ENCODE peak calls at places on chromosomes 1 and 21, in four cellular contexts. J, F, H and S are unnamed samples.

GRCh38 chr1:26858891-26859630 is 3.9 kb upstream of the SFN start:
- DNase-seq in J (no peak), F (no peak), H (no peak), S (no peak)

GRCh38 chr1:72439036-72439435 is 156.7 kb upstream of the NEGR1 start:
- DNase-seq in J (no peak), F (no peak), H (no peak), S (no peak)

GRCh38 chr1:21175670-21176581 is 771 bp downstream of the EIF4G3 start:
- DNase-seq in J (no peak), F (no peak), H (peak; percentile 88), S (peak; percentile 5)

GRCh38 chr1:51297401-51298321 is 32.7 kb downstream of the TTC39A start:
- DNase-seq in J (no peak), F (no peak), H (no peak), S (no peak)

GRCh38 chr21:34935452-34935851 is 113.7 kb downstream of the RUNX1 start:
- DNase-seq in J (no peak), F (no peak), H (no peak), S (no peak)

GRCh38 chr21:15028186-15028585 is 36.6 kb downstream of the NRIP1 start:
- DNase-seq in J (no peak), F (no peak), H (no peak), S (peak; percentile 10)

GRCh38 chr1:111030590-111030989 is 66.9 kb upstream of the LRIF1 start:
- DNase-seq in J (no peak), F (peak; percentile 45), H (peak; percentile 44), S (peak; percentile 65)

GRCh38 chr21:38955495-38955894 is 149.8 kb downstream of the ETS2 start:
- DNase-seq in J (no peak), F (no peak), H (no peak), S (no peak)

GRCh38 chr1:67966001-67966665 is 84.3 kb downstream of the DIRAS3 start:
- DNase-seq in J (no peak), F (no peak), H (no peak), S (no peak)

GRCh38 chr1:67973061-67973460 is 77.4 kb downstream of the DIRAS3 start:
- DNase-seq in J (no peak), F (no peak), H (no peak), S (no peak)

GRCh38 chr1:67969446-67969845 is 81.0 kb downstream of the DIRAS3 start:
- DNase-seq in J (no peak), F (no peak), H (no peak), S (no peak)

GRCh38 chr1:67966666-67967009 is 83.8 kb downstream of the DIRAS3 start:
- DNase-seq in J (no peak), F (no peak), H (no peak), S (no peak)

DNA sequence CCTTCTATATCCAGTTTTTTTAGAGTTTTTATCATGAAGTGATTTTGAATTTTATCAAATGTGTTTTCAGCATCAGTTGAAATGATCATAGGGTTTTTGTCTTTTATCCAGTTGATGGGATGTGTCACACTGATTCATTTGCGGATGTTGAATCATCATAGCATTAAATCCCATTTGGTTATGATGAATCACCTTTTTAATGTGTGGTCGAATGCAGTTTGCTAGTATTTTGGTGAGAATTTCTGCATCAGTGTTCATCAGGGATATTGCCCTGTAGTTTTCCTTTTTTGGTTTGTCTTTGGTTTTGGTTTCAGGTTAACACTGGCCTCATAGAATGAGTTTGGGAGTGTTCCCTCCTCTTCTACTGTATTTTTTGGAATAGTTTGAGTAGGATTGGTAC is 80.3 kb downstream of the DIRAS3 start:
- DNase-seq in J (no peak), F (no peak), H (no peak), S (no peak)
- TF ChIP-seq SPI1 in J (no peak), F (no peak), H (no peak), S (no peak)

GRCh38 chr1:205068001-205068400 is 16.3 kb downstream of the TMEM81 start:
- DNase-seq in J (no peak), F (no peak), H (no peak), S (no peak)

GRCh38 chr1:205068457-205069035 is 15.7 kb downstream of the TMEM81 start:
- DNase-seq in J (no peak), F (no peak), H (no peak), S (no peak)

GRCh38 chr1:205071028-205071409 is 13.2 kb downstream of the TMEM81 start:
- DNase-seq in J (no peak), F (no peak), H (no peak), S (no peak)

GRCh38 chr1:205071801-205072200 is 12.5 kb downstream of the TMEM81 start:
- DNase-seq in J (no peak), F (no peak), H (no peak), S (no peak)

DNA sequence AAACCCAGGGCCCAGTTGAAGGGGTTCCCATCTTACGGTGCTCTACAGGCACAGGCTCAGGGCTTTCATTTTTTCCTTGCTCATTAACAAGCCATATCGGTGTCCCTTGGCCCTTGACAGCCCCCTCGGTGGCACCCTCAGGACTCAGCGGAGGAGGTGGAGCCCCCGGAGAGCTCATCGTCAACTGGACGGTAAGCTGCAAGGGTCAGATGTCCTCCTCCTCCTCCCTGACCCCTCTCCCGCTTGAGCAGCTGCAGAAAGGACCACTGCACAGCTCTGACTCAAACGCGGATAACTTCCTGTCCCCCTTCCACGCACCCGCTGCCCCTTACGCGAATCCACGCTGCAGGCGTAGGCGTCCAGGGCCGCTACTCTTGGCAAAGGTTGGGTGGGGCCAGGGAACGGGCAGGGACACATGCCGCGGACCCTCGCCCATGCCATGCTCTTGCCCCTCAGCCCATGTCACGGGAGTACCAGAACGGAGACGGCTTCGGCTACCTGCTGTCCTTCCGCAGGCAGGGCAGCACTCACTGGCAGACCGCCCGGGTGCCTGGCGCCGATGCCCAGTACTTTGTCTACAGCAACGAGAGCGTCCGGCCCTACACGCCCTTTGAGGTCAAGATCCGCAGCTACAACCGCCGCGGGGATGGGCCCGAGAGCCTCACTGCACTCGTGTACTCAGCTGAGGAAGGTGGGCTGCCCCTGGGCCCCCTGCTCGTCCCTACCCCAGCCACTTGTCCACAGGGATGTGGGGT is 14.7 kb downstream of the TMEM81 start:
- DNase-seq in J (no peak), F (no peak), H (no peak), S (no peak)
- TF ChIP-seq SPI1 in J (no peak), F (no peak), H (no peak), S (no peak)

DNA sequence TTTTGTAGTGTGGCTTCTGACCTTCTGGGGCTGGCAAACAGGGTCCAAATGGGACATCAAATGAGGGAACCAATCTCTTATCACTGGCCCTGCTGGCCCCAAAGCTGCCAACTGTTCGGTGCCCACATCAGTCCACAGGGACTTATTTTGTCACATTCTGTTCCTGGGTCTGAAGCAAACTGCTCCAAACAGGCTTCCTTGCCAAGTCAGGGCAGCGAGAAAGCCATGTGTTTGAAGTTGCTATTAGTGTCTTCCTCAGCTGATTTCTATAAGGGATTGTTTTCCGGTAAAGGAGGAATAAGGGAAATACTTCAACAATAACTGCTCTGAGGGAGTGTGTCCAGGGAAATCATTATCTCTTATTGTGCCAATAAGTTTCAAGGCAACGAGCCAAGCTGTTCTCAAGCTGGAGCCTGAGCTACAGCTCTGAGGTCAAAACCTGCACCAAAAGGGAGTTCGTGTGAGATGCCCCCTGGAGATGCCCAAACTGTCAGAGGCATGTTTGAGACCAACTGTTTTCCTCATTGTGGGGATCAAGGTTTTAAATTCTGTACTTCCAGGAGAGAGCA is 381.4 kb upstream of the PROX1 start:
- DNase-seq in J (no peak), F (no peak), H (no peak), S (no peak)
- TF ChIP-seq SPI1 in J (no peak), F (no peak), H (no peak), S (no peak)

GRCh38 chr1:35572296-35572695 is 818 bp upstream of the TFAP2E start:
- DNase-seq in J (no peak), F (no peak), H (no peak), S (no peak)

GRCh38 chr1:35573776-35574654 is 901 bp downstream of the TFAP2E start:
- DNase-seq in J (no peak), F (no peak), H (no peak), S (no peak)

GRCh38 chr1:35571263-35571662 is 1.9 kb upstream of the TFAP2E start:
- DNase-seq in J (no peak), F (no peak), H (no peak), S (no peak)

GRCh38 chr1:35574655-35575400 is 1.7 kb downstream of the TFAP2E start:
- DNase-seq in J (no peak), F (no peak), H (no peak), S (no peak)

GRCh38 chr1:35573198-35573775 is at the start of gene TFAP2E:
- DNase-seq in J (no peak), F (no peak), H (no peak), S (no peak)
- TF ChIP-seq SPI1 in J (no peak), F (no peak), H (no peak), S (no peak)

GRCh38 chr1:22696610-22697009 is 14.0 kb upstream of the EPHB2 start:
- DNase-seq in J (no peak), F (no peak), H (no peak), S (no peak)
- TF ChIP-seq SPI1 in J (no peak), F (no peak), H (no peak), S (no peak)

GRCh38 chr1:245079021-245079609 is 75.7 kb upstream of the KIF26B start:
- DNase-seq in J (no peak), F (no peak), H (no peak), S (no peak)
- TF ChIP-seq SPI1 in J (no peak), F (no peak), H (no peak), S (no peak)

GRCh38 chr1:6544831-6545230 is 9.5 kb downstream of the NOL9 start:
- DNase-seq in J (no peak), F (no peak), H (no peak), S (no peak)
- TF ChIP-seq SPI1 in J (no peak), F (no peak), H (no peak), S (no peak)